ENCODE peak calls at places on chromosome 14, in five cellular contexts. X, A, S, Z and T are unnamed samples.

GRCh38 chr14:90522585-90523191 is 125.9 kb downstream of the CALM1 start:
- DNase-seq in A (no peak), Z (no peak), X (no peak), S (no peak), T (no peak)

GRCh38 chr14:100032749-100033148 is 32.5 kb upstream of the EVL start:
- DNase-seq in S (no peak), X (no peak), Z (no peak), A (no peak), T (no peak)

GRCh38 chr14:105482486-105483110 is 4.1 kb upstream of the CRIP1 start:
- DNase-seq in S (no peak), A (no peak), Z (no peak), X (no peak), T (no peak)

GRCh38 chr14:87840906-87841305 is 152.1 kb downstream of the GALC start:
- DNase-seq in A (no peak), X (no peak), S (no peak), Z (no peak), T (no peak)

GRCh38 chr14:35406811-35407630 is 2.5 kb upstream of the NFKBIA start:
- DNase-seq in S (peak), Z (no peak), A (peak), X (peak), T (peak)

GRCh38 chr14:51145246-51145645 is 50.3 kb upstream of the TRIM9 start:
- DNase-seq in Z (no peak), X (no peak), S (no peak), A (no peak), T (no peak)

GRCh38 chr14:66600416-66600815 is 92.5 kb downstream of the GPHN start:
- DNase-seq in Z (no peak), X (no peak), A (no peak), S (no peak), T (no peak)

GRCh38 chr14:58200480-58200841 is 512 bp downstream of the ACTR10 start:
- DNase-seq in A (no peak), S (no peak), Z (no peak), X (no peak), T (no peak)

GRCh38 chr14:91027556-91027955 is 32.9 kb downstream of the RPS6KA5 start:
- DNase-seq in S (no peak), Z (no peak), X (no peak), A (no peak), T (no peak)

GRCh38 chr14:65462411-65462810 is 49.9 kb downstream of the FUT8 start:
- DNase-seq in Z (peak), A (no peak), S (no peak), X (no peak), T (no peak)

GRCh38 chr14:105472496-105472991 is 2.1 kb upstream of the CRIP2 start:
- DNase-seq in X (no peak), S (no peak), A (no peak), Z (no peak), T (no peak)

GRCh38 chr14:101068293-101068957 is 164.9 kb upstream of the RTL1 start:
- DNase-seq in A (no peak), S (no peak), X (no peak), Z (no peak), T (no peak)

GRCh38 chr14:101491841-101492240 is 69.5 kb upstream of the DIO3 start:
- DNase-seq in Z (no peak), S (no peak), A (no peak), X (no peak), T (no peak)

GRCh38 chr14:74836251-74836957 is 39.5 kb downstream of the PROX2 start:
- DNase-seq in Z (no peak), A (no peak), S (no peak), X (no peak), T (no peak)

GRCh38 chr14:24171422-24172260 is at the start of gene REC8:
- DNase-seq in X (no peak), Z (peak), A (no peak), S (peak), T (no peak)

GRCh38 chr14:69879175-69880047 is at the start of gene SMOC1:
- DNase-seq in Z (no peak), A (peak), S (peak), X (peak), T (peak)

GRCh38 chr14:90839024-90839888 is 23.0 kb upstream of the TTC7B start:
- DNase-seq in A (no peak), X (no peak), Z (no peak), S (no peak), T (no peak)

GRCh38 chr14:103073367-103073875 is 10.6 kb upstream of the LBHD2 start:
- DNase-seq in S (no peak), X (no peak), Z (no peak), A (peak), T (no peak)

GRCh38 chr14:69133206-69134125 is 19.5 kb downstream of the DCAF5 start:
- DNase-seq in Z (no peak), S (no peak), A (peak), X (no peak), T (peak)

DNA sequence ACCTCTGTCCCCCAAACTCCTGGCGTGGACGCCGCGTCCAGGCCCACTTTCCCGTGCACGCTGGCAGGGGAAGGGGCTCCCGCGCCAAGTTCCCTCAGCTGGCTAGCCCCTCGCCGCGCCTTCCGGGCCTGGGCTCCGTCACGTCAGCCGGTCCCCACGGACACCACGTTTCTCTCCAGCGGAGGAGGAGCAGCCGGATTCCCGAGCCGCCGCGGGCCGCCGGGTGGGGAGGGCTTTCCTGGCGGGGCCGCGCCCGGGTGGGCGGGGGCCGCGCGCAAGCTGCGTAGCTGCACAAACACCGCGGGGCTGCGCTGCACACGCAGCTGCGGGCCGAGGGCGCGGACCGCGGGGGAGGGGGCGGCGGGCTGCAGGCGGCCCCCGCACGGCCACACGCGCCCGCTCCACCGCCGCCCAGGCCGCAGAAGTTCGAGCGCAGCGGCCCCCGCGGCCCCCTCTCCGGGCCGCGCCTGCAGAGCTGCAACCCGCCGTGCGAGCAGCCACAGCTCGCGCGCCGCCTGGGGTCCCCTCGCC is 45.1 kb upstream of the PNMA1 start:
- DNase-seq in A (no peak), S (peak), Z (no peak), X (no peak), T (peak)
- TF ChIP-seq JUNB in A (no peak), S (no peak), Z (no peak), X (no peak), T (no peak)

GRCh38 chr14:23171251-23171975 is 12.0 kb downstream of the SLC7A8 start:
- DNase-seq in X (no peak), Z (no peak), S (no peak), A (no peak), T (no peak)
- TF ChIP-seq JUNB in X (no peak), Z (no peak), S (no peak), A (no peak), T (no peak)

GRCh38 chr14:94769413-94770250 is at the start of gene GSC:
- DNase-seq in Z (no peak), X (no peak), A (peak), S (peak), T (no peak)
- TF ChIP-seq JUNB in Z (no peak), X (no peak), A (no peak), S (no peak), T (no peak)

GRCh38 chr14:49303952-49304516 is 282.1 kb downstream of the RPS29 start:
- DNase-seq in S (peak), Z (no peak), A (no peak), X (no peak), T (no peak)

GRCh38 chr14:49310298-49310697 is 275.9 kb downstream of the RPS29 start:
- DNase-seq in X (no peak), S (peak), Z (no peak), A (no peak), T (no peak)

GRCh38 chr14:49306152-49306751 is 279.9 kb downstream of the RPS29 start:
- DNase-seq in Z (no peak), S (peak), A (peak), X (peak), T (peak)
- TF ChIP-seq JUNB in Z (peak), S (no peak), A (no peak), X (no peak), T (no peak)

DNA sequence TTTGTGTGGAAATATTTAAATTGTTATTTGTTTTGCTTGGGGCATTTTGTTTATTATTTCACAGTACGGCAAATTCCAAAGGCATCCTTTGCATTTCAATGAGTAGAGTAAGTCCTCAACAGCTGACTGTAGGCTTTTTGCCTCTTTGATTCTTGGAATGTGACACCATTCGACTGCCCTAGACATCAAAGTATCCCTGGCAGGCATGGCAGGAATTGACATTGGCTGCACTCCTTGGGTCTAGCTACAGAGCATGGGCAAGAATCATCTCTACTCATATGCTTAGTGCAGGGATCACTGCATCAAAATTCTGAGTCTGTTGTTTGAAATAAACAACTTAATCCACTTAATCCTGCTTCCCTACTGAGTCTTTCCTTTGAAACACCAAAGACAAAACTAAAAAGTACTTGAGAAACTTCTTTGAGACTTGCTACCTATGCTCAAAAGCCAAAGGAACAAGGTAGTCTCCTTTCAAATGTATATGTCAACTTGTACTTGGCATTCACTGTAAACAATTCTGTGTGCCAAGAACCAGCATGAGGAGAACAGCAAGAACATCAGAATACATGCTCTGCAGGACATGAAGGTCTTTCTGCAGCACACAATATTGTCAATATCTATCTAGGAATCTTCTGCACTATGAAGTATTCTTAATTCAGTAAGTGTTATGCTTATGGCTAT is 1569.0 kb upstream of the FLRT2 start:
- DNase-seq in Z (no peak), X (no peak), S (peak), A (no peak), T (no peak)
- TF ChIP-seq JUNB in Z (no peak), X (no peak), S (no peak), A (no peak), T (no peak)

GRCh38 chr14:60014402-60014801 is 77.3 kb upstream of the PCNX4 start:
- DNase-seq in Z (no peak), S (no peak), A (no peak), X (no peak), T (no peak)
- TF ChIP-seq JUNB in Z (no peak), S (no peak), A (no peak), X (no peak), T (no peak)

DNA sequence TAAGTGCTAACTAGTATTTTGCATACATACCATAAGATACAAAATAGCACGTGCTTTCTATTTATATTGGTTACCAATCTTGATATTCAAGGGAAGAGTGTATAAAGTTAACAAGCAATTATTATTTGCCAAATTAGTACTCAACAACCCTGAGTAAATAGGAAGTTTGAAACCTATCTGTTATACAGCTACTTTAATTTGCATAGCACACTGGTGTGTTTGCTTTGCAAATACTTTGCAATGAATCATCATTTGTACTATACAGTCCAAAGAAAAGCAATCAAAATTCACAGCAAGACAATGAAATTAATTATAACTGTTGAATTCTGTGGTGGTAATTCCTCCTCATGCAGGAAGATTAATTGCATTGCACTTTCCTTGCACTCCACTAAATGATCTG is 469.1 kb downstream of the PRKD1 start:
- DNase-seq in X (no peak), A (no peak), S (no peak), Z (no peak), T (no peak)
- TF ChIP-seq JUNB in X (no peak), A (no peak), S (no peak), Z (no peak), T (no peak)

DNA sequence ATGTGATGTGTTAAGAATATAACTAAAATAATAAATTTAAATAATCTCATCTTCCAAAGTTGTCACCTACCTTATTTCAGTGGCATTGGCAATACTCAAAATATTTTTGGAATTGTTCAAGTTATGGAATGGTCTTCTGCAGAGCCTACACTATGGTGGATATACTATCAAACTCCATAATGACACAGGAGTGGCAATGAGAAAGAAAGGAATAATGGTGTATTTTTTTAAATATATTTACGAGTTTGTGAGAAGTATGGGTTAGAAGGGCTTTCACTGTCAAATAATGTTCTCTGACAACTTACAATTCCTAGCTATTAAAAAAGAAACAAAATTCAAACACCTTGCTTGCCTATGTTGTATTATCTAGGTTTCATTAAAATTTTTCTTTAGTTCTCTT is 38.1 kb downstream of the HEATR5A start:
- DNase-seq in S (no peak), X (no peak), A (no peak), Z (no peak), T (no peak)
- TF ChIP-seq JUNB in S (no peak), X (no peak), A (no peak), Z (no peak), T (no peak)